ENCODE peak calls at places on chromosomes 7 and 10, in four cellular contexts. G, A, Q and K are unnamed samples.

GRCh38 chr7:154770962-154771361 is 232.0 kb downstream of the PAXIP1 start:
- DNase-seq in G (no peak), A (no peak), Q (no peak), K (no peak)

GRCh38 chr7:157886711-157887110 is 549.9 kb downstream of the DNAJB6 start:
- DNase-seq in A (no peak), G (no peak), Q (no peak), K (no peak)

GRCh38 chr7:33873981-33874750 is 31.2 kb upstream of the BMPER start:
- DNase-seq in G (no peak), Q (no peak), A (no peak), K (no peak)

GRCh38 chr10:29386347-29386999 is 97.6 kb downstream of the LYZL1 start:
- DNase-seq in Q (no peak), G (peak; percentile 19), A (peak; percentile 17), K (no peak)

GRCh38 chr7:114973147-114973546 is 51.3 kb downstream of the MDFIC start:
- DNase-seq in A (no peak), G (no peak), Q (no peak), K (no peak)

GRCh38 chr10:48604039-48604407 is 850 bp downstream of the ARHGAP22 start:
- DNase-seq in A (no peak), Q (no peak), G (no peak), K (no peak)

GRCh38 chr7:37342170-37342569 is 106.5 kb downstream of the ELMO1 start:
- DNase-seq in G (no peak), A (no peak), Q (no peak), K (no peak)

GRCh38 chr7:93399642-93400041 is 167.5 kb downstream of the VPS50 start:
- DNase-seq in Q (no peak), G (no peak), A (no peak), K (no peak)

GRCh38 chr10:5511231-5511884 is 12.0 kb upstream of the CALML5 start:
- DNase-seq in Q (no peak), G (no peak), A (no peak), K (no peak)

GRCh38 chr10:86970887-86971145 is 2.5 kb downstream of the ADIRF start:
- DNase-seq in G (no peak), A (no peak), Q (no peak), K (no peak)